ENCODE peak calls at places on chromosomes 3 and 15, in ten cellular contexts. One of them, this sample, is unnamed.

GRCh38 chr3:78839710-78840109 is 928.1 kb downstream of the ROBO1 start:
- DNase-seq in psoas muscle: no peak
- DNase-seq in hypothalamus: no peak
- DNase-seq in NCI-H460: no peak
- DNase-seq in bronchial epithelial cell: peak; percentile 67
- DNase-seq in stomach: no peak
- DNase-seq in RCC 7860: no peak
- DNase-seq in NCI-H1092: no peak
- DNase-seq in brain microvascular endothelial cell: peak; percentile 45
- DNase-seq in Kasumi-1: no peak
- DNase-seq in this sample: no peak

GRCh38 chr15:57667171-57667924 is 39.2 kb upstream of the POLR2M start:
- DNase-seq in psoas muscle: no peak
- DNase-seq in hypothalamus: no peak
- DNase-seq in NCI-H460: peak; percentile 40
- DNase-seq in bronchial epithelial cell: peak; percentile 50
- DNase-seq in stomach: no peak
- DNase-seq in RCC 7860: peak; percentile 33
- DNase-seq in NCI-H1092: no peak
- DNase-seq in brain microvascular endothelial cell: peak; percentile 61
- DNase-seq in Kasumi-1: peak; percentile 1
- DNase-seq in this sample: no peak

GRCh38 chr3:131348911-131349310 is 32.7 kb upstream of the NUDT16 start:
- DNase-seq in psoas muscle: no peak
- DNase-seq in hypothalamus: no peak
- DNase-seq in NCI-H460: no peak
- DNase-seq in bronchial epithelial cell: peak; percentile 44
- DNase-seq in stomach: no peak
- DNase-seq in RCC 7860: no peak
- DNase-seq in NCI-H1092: no peak
- DNase-seq in brain microvascular endothelial cell: no peak
- DNase-seq in Kasumi-1: no peak
- DNase-seq in this sample: no peak

GRCh38 chr15:56866798-56867197 is 51.6 kb upstream of the TCF12 start:
- DNase-seq in psoas muscle: no peak
- DNase-seq in hypothalamus: no peak
- DNase-seq in NCI-H460: no peak
- DNase-seq in bronchial epithelial cell: no peak
- DNase-seq in stomach: no peak
- DNase-seq in RCC 7860: no peak
- DNase-seq in NCI-H1092: no peak
- DNase-seq in brain microvascular endothelial cell: no peak
- DNase-seq in Kasumi-1: no peak
- DNase-seq in this sample: no peak

GRCh38 chr3:52824037-52824436 is 6.4 kb downstream of the ITIH4 start:
- DNase-seq in psoas muscle: no peak
- DNase-seq in hypothalamus: no peak
- DNase-seq in NCI-H460: no peak
- DNase-seq in bronchial epithelial cell: no peak
- DNase-seq in stomach: no peak
- DNase-seq in RCC 7860: no peak
- DNase-seq in NCI-H1092: no peak
- DNase-seq in brain microvascular endothelial cell: no peak
- DNase-seq in Kasumi-1: no peak
- DNase-seq in this sample: no peak

GRCh38 chr3:76970006-76970680 is 69.8 kb upstream of the ROBO2 start:
- DNase-seq in psoas muscle: no peak
- DNase-seq in hypothalamus: no peak
- DNase-seq in NCI-H460: no peak
- DNase-seq in bronchial epithelial cell: no peak
- DNase-seq in stomach: no peak
- DNase-seq in RCC 7860: no peak
- DNase-seq in NCI-H1092: no peak
- DNase-seq in brain microvascular endothelial cell: no peak
- DNase-seq in Kasumi-1: no peak
- DNase-seq in this sample: no peak

GRCh38 chr3:193563429-193563828 is 8.7 kb upstream of the ATP13A4 start:
- DNase-seq in psoas muscle: no peak
- DNase-seq in hypothalamus: no peak
- DNase-seq in NCI-H460: no peak
- DNase-seq in bronchial epithelial cell: no peak
- DNase-seq in stomach: no peak
- DNase-seq in RCC 7860: no peak
- DNase-seq in NCI-H1092: no peak
- DNase-seq in brain microvascular endothelial cell: no peak
- DNase-seq in Kasumi-1: no peak
- DNase-seq in this sample: no peak

GRCh38 chr3:178308696-178309278 is 227.4 kb upstream of the KCNMB2 start:
- DNase-seq in psoas muscle: no peak
- DNase-seq in hypothalamus: no peak
- DNase-seq in NCI-H460: no peak
- DNase-seq in bronchial epithelial cell: no peak
- DNase-seq in stomach: no peak
- DNase-seq in RCC 7860: no peak
- DNase-seq in NCI-H1092: no peak
- DNase-seq in brain microvascular endothelial cell: no peak
- DNase-seq in Kasumi-1: no peak
- DNase-seq in this sample: no peak

GRCh38 chr3:195758721-195759353 is 38.1 kb downstream of the MUC20 start:
- DNase-seq in psoas muscle: no peak
- DNase-seq in hypothalamus: no peak
- DNase-seq in NCI-H460: no peak
- DNase-seq in bronchial epithelial cell: no peak
- DNase-seq in stomach: no peak
- DNase-seq in RCC 7860: no peak
- DNase-seq in NCI-H1092: no peak
- DNase-seq in brain microvascular endothelial cell: no peak
- DNase-seq in Kasumi-1: no peak
- DNase-seq in this sample: no peak

GRCh38 chr3:45979378-45979777 is 16.2 kb downstream of the FYCO1 start:
- DNase-seq in psoas muscle: no peak
- DNase-seq in hypothalamus: no peak
- DNase-seq in NCI-H460: no peak
- DNase-seq in bronchial epithelial cell: no peak
- DNase-seq in stomach: no peak
- DNase-seq in RCC 7860: no peak
- DNase-seq in NCI-H1092: no peak
- DNase-seq in brain microvascular endothelial cell: no peak
- DNase-seq in Kasumi-1: no peak
- DNase-seq in this sample: no peak

GRCh38 chr3:10694194-10694593 is 121.8 kb upstream of the SLC6A11 start:
- DNase-seq in psoas muscle: no peak
- DNase-seq in hypothalamus: no peak
- DNase-seq in NCI-H460: no peak
- DNase-seq in bronchial epithelial cell: no peak
- DNase-seq in stomach: no peak
- DNase-seq in RCC 7860: no peak
- DNase-seq in NCI-H1092: no peak
- DNase-seq in brain microvascular endothelial cell: no peak
- DNase-seq in Kasumi-1: no peak
- DNase-seq in this sample: no peak

GRCh38 chr3:129690406-129690805 is 83.9 kb upstream of the PLXND1 start:
- DNase-seq in psoas muscle: no peak
- DNase-seq in hypothalamus: no peak
- DNase-seq in NCI-H460: peak; percentile 53
- DNase-seq in bronchial epithelial cell: peak; percentile 80
- DNase-seq in stomach: no peak
- DNase-seq in RCC 7860: peak; percentile 46
- DNase-seq in NCI-H1092: peak; percentile 13
- DNase-seq in brain microvascular endothelial cell: peak; percentile 50
- DNase-seq in Kasumi-1: peak; percentile 94
- DNase-seq in this sample: no peak

GRCh38 chr3:196662711-196663571 is 23.4 kb downstream of the NRROS start:
- DNase-seq in psoas muscle: no peak
- DNase-seq in hypothalamus: no peak
- DNase-seq in NCI-H460: no peak
- DNase-seq in bronchial epithelial cell: no peak
- DNase-seq in stomach: no peak
- DNase-seq in RCC 7860: no peak
- DNase-seq in NCI-H1092: no peak
- DNase-seq in brain microvascular endothelial cell: peak; percentile 31
- DNase-seq in Kasumi-1: no peak
- DNase-seq in this sample: peak; percentile 43

GRCh38 chr3:72031581-72031980 is 246.6 kb upstream of the PROK2 start:
- DNase-seq in psoas muscle: peak; percentile 20
- DNase-seq in hypothalamus: no peak
- DNase-seq in NCI-H460: no peak
- DNase-seq in bronchial epithelial cell: peak; percentile 59
- DNase-seq in stomach: no peak
- DNase-seq in RCC 7860: peak; percentile 51
- DNase-seq in NCI-H1092: no peak
- DNase-seq in brain microvascular endothelial cell: peak; percentile 31
- DNase-seq in Kasumi-1: peak; percentile 99
- DNase-seq in this sample: no peak

GRCh38 chr15:55290361-55291057 is 896 bp upstream of the RAB27A start:
- DNase-seq in psoas muscle: peak; percentile 82
- DNase-seq in hypothalamus: peak; percentile 20
- DNase-seq in NCI-H460: peak; percentile 76
- DNase-seq in bronchial epithelial cell: peak; percentile 65
- DNase-seq in stomach: peak; percentile 89
- DNase-seq in RCC 7860: peak; percentile 65
- DNase-seq in NCI-H1092: peak; percentile 24
- DNase-seq in brain microvascular endothelial cell: peak; percentile 84
- DNase-seq in Kasumi-1: peak; percentile 91
- DNase-seq in this sample: peak; percentile 94

GRCh38 chr3:111768571-111769100 is 90.4 kb upstream of the PHLDB2 start:
- DNase-seq in psoas muscle: no peak
- DNase-seq in hypothalamus: no peak
- DNase-seq in NCI-H460: no peak
- DNase-seq in bronchial epithelial cell: peak; percentile 98
- DNase-seq in stomach: peak; percentile 34
- DNase-seq in RCC 7860: peak; percentile 94
- DNase-seq in NCI-H1092: no peak
- DNase-seq in brain microvascular endothelial cell: peak; percentile 96
- DNase-seq in Kasumi-1: no peak
- DNase-seq in this sample: no peak

GRCh38 chr15:31387483-31388118 is 61.0 kb downstream of the KLF13 start:
- DNase-seq in psoas muscle: peak; percentile 44
- DNase-seq in hypothalamus: no peak
- DNase-seq in NCI-H460: no peak
- DNase-seq in bronchial epithelial cell: no peak
- DNase-seq in stomach: peak; percentile 85
- DNase-seq in RCC 7860: no peak
- DNase-seq in NCI-H1092: peak; percentile 46
- DNase-seq in brain microvascular endothelial cell: no peak
- DNase-seq in Kasumi-1: no peak
- DNase-seq in this sample: peak; percentile 63

GRCh38 chr3:171204942-171205341 is 178.4 kb upstream of the SLC2A2 start:
- DNase-seq in psoas muscle: no peak
- DNase-seq in hypothalamus: no peak
- DNase-seq in NCI-H460: no peak
- DNase-seq in bronchial epithelial cell: peak; percentile 68
- DNase-seq in stomach: no peak
- DNase-seq in RCC 7860: no peak
- DNase-seq in NCI-H1092: no peak
- DNase-seq in brain microvascular endothelial cell: no peak
- DNase-seq in Kasumi-1: no peak
- DNase-seq in this sample: no peak

GRCh38 chr15:32649336-32649735 is 7.8 kb downstream of the SCG5 start:
- DNase-seq in psoas muscle: no peak
- DNase-seq in hypothalamus: no peak
- DNase-seq in NCI-H460: no peak
- DNase-seq in bronchial epithelial cell: peak; percentile 37
- DNase-seq in stomach: no peak
- DNase-seq in RCC 7860: no peak
- DNase-seq in NCI-H1092: no peak
- DNase-seq in brain microvascular endothelial cell: peak; percentile 60
- DNase-seq in Kasumi-1: peak; percentile 19
- DNase-seq in this sample: no peak

GRCh38 chr3:175294793-175295192 is 435.7 kb downstream of the NAALADL2 start:
- DNase-seq in psoas muscle: no peak
- DNase-seq in hypothalamus: no peak
- DNase-seq in NCI-H460: no peak
- DNase-seq in bronchial epithelial cell: no peak
- DNase-seq in stomach: no peak
- DNase-seq in RCC 7860: no peak
- DNase-seq in NCI-H1092: no peak
- DNase-seq in brain microvascular endothelial cell: no peak
- DNase-seq in Kasumi-1: no peak
- DNase-seq in this sample: no peak

GRCh38 chr3:104610730-104611652 is 755.7 kb upstream of the ALCAM start:
- DNase-seq in psoas muscle: no peak
- DNase-seq in hypothalamus: no peak
- DNase-seq in NCI-H460: no peak
- DNase-seq in bronchial epithelial cell: peak; percentile 35
- DNase-seq in stomach: peak; percentile 49
- DNase-seq in RCC 7860: no peak
- DNase-seq in NCI-H1092: no peak
- DNase-seq in brain microvascular endothelial cell: no peak
- DNase-seq in Kasumi-1: no peak
- DNase-seq in this sample: no peak

GRCh38 chr15:67829647-67830504 is 4.6 kb downstream of the SKOR1 start:
- DNase-seq in psoas muscle: no peak
- DNase-seq in hypothalamus: no peak
- DNase-seq in NCI-H460: no peak
- DNase-seq in bronchial epithelial cell: no peak
- DNase-seq in stomach: no peak
- DNase-seq in RCC 7860: no peak
- DNase-seq in NCI-H1092: no peak
- DNase-seq in brain microvascular endothelial cell: no peak
- DNase-seq in Kasumi-1: no peak
- DNase-seq in this sample: peak; percentile 73

GRCh38 chr15:97059276-97059675 is 728.8 kb downstream of the NR2F2 start:
- DNase-seq in psoas muscle: no peak
- DNase-seq in hypothalamus: no peak
- DNase-seq in NCI-H460: no peak
- DNase-seq in bronchial epithelial cell: no peak
- DNase-seq in stomach: no peak
- DNase-seq in RCC 7860: no peak
- DNase-seq in NCI-H1092: no peak
- DNase-seq in brain microvascular endothelial cell: no peak
- DNase-seq in Kasumi-1: no peak
- DNase-seq in this sample: no peak

GRCh38 chr3:109050591-109051167 is 67.3 kb downstream of the MORC1 start:
- DNase-seq in psoas muscle: no peak
- DNase-seq in hypothalamus: no peak
- DNase-seq in NCI-H460: peak; percentile 16
- DNase-seq in bronchial epithelial cell: peak; percentile 10
- DNase-seq in stomach: no peak
- DNase-seq in RCC 7860: peak; percentile 21
- DNase-seq in NCI-H1092: no peak
- DNase-seq in brain microvascular endothelial cell: peak; percentile 7
- DNase-seq in Kasumi-1: peak; percentile 58
- DNase-seq in this sample: no peak

GRCh38 chr3:146395164-146395563 is 74.2 kb downstream of the PLSCR2 start:
- DNase-seq in psoas muscle: no peak
- DNase-seq in hypothalamus: no peak
- DNase-seq in NCI-H460: no peak
- DNase-seq in bronchial epithelial cell: no peak
- DNase-seq in stomach: no peak
- DNase-seq in RCC 7860: no peak
- DNase-seq in NCI-H1092: no peak
- DNase-seq in brain microvascular endothelial cell: no peak
- DNase-seq in Kasumi-1: no peak
- DNase-seq in this sample: no peak

GRCh38 chr3:166593776-166594175 is 756.6 kb upstream of the BCHE start:
- DNase-seq in psoas muscle: no peak
- DNase-seq in hypothalamus: no peak
- DNase-seq in NCI-H460: no peak
- DNase-seq in bronchial epithelial cell: no peak
- DNase-seq in stomach: no peak
- DNase-seq in RCC 7860: no peak
- DNase-seq in NCI-H1092: no peak
- DNase-seq in brain microvascular endothelial cell: no peak
- DNase-seq in Kasumi-1: no peak
- DNase-seq in this sample: no peak

GRCh38 chr15:37773111-37773860 is 161.2 kb upstream of the TMCO5A start:
- DNase-seq in psoas muscle: no peak
- DNase-seq in hypothalamus: no peak
- DNase-seq in NCI-H460: no peak
- DNase-seq in bronchial epithelial cell: no peak
- DNase-seq in stomach: no peak
- DNase-seq in RCC 7860: peak; percentile 40
- DNase-seq in NCI-H1092: no peak
- DNase-seq in brain microvascular endothelial cell: peak; percentile 81
- DNase-seq in Kasumi-1: no peak
- DNase-seq in this sample: no peak

GRCh38 chr15:96551196-96551595 is 220.7 kb downstream of the NR2F2 start:
- DNase-seq in psoas muscle: no peak
- DNase-seq in hypothalamus: no peak
- DNase-seq in NCI-H460: no peak
- DNase-seq in bronchial epithelial cell: peak; percentile 8
- DNase-seq in stomach: no peak
- DNase-seq in RCC 7860: peak; percentile 51
- DNase-seq in NCI-H1092: no peak
- DNase-seq in brain microvascular endothelial cell: no peak
- DNase-seq in Kasumi-1: no peak
- DNase-seq in this sample: no peak

This sample was measured in kidney.